ENCODE peak calls at places on chromosome 13, in seven cellular contexts. B is CD4-positive, alpha-beta T cell; K is T-cell; Z is germinal center; S is tibial nerve; Y is esophagus squamous epithelium; F is stimulated activated CD8-positive, alpha-beta memory T cell treated with anti-CD3 and anti-CD28 coated beads, Interleukin-12 subunit alpha, Interleukin-12 subunit beta, amount 100 ng/mL, for 1 hour. T is an unnamed sample.

GRCh38 chr13:96041326-96042092 is 11.7 kb downstream of the UGGT2 start:
- DNase-seq in B (no peak), K (no peak), Z (no peak), S (no peak), Y (no peak), F (no peak), T (no peak)

GRCh38 chr13:101065314-101065713 is 351.0 kb downstream of the NALCN start:
- DNase-seq in B (no peak), K (no peak), Z (no peak), S (peak; percentile 18), Y (no peak), F (no peak), T (peak; percentile 74)

GRCh38 chr13:71867101-71867814 is at the start of gene DACH1:
- DNase-seq in B (no peak), K (no peak), Z (no peak), S (no peak), Y (peak; percentile 20), F (no peak), T (peak; percentile 75)

GRCh38 chr13:40152145-40152544 is 496.7 kb downstream of the COG6 start:
- DNase-seq in B (no peak), K (no peak), Z (no peak), S (no peak), Y (no peak), F (no peak), T (peak; percentile 30)

GRCh38 chr13:39374741-39375189 is 228.2 kb downstream of the LHFPL6 start:
- DNase-seq in B (no peak), K (no peak), Z (no peak), S (no peak), Y (no peak), F (no peak), T (peak; percentile 73)

GRCh38 chr13:75480691-75481175 is 1.2 kb downstream of the TBC1D4 start:
- DNase-seq in B (no peak), K (peak; percentile 7), Z (peak; percentile 38), S (peak; percentile 16), Y (no peak), F (no peak), T (peak; percentile 45)

GRCh38 chr13:85497652-85498051 is 301.6 kb downstream of the SLITRK6 start:
- DNase-seq in B (no peak), K (no peak), Z (no peak), S (no peak), Y (no peak), F (no peak), T (no peak)

GRCh38 chr13:114118086-114118762 is 14.2 kb downstream of the RASA3 start:
- DNase-seq in B (no peak), K (no peak), Z (no peak), S (no peak), Y (no peak), F (no peak), T (no peak)

GRCh38 chr13:43787998-43788397 is 1.2 kb upstream of the ENOX1 start:
- DNase-seq in B (no peak), K (no peak), Z (no peak), S (no peak), Y (no peak), F (no peak), T (peak; percentile 46)

GRCh38 chr13:19586904-19587634 is 25.7 kb upstream of the TPTE2 start:
- DNase-seq in B (peak; percentile 52), K (peak; percentile 62), Z (peak; percentile 57), S (no peak), Y (no peak), F (peak; percentile 58), T (peak; percentile 81)

GRCh38 chr13:106036870-106037269 is 498.6 kb downstream of the EFNB2 start:
- DNase-seq in B (no peak), K (no peak), Z (no peak), S (no peak), Y (no peak), F (no peak), T (no peak)